ENCODE peak calls at places on chromosomes 12 and 14, in nine cellular contexts. N, Y, M, I, G, W, R, E and A are unnamed samples.

GRCh38 chr12:22625671-22626251 is 790 bp downstream of the ETNK1 start:
- DNase-seq in N (no peak), M (no peak), G (no peak), W (peak), R (peak), I (peak), Y (no peak), E (no peak), A (no peak)

GRCh38 chr12:68572650-68573049 is 38.0 kb upstream of the RAP1B start:
- DNase-seq in G (no peak), M (no peak), W (no peak), N (no peak), R (no peak), I (no peak), Y (no peak), E (no peak), A (no peak)

GRCh38 chr12:20946732-20947131 is 136.2 kb downstream of the SLCO1B3 start:
- DNase-seq in G (no peak), E (no peak), N (no peak), R (peak), M (no peak), W (no peak), I (no peak), Y (no peak), A (peak)

GRCh38 chr14:96299441-96299840 is 43.4 kb downstream of the BDKRB1 start:
- DNase-seq in R (no peak), M (no peak), Y (no peak), E (no peak), W (no peak), I (no peak), G (no peak), N (no peak), A (no peak)

GRCh38 chr12:47216150-47216677 is 136.5 kb upstream of the AMIGO2 start:
- DNase-seq in W (no peak), R (no peak), M (peak), Y (no peak), G (no peak), E (peak), I (no peak), N (no peak), A (no peak)

GRCh38 chr12:56338643-56339422 is at the start of gene IL23A:
- DNase-seq in Y (no peak), I (no peak), W (no peak), G (no peak), R (no peak), M (peak), E (no peak), N (no peak), A (peak)

GRCh38 chr12:122473543-122474323 is 27.0 kb downstream of the ZCCHC8 start:
- DNase-seq in E (no peak), M (no peak), G (no peak), R (peak), Y (no peak), N (no peak), W (peak), I (no peak), A (no peak)

GRCh38 chr12:12655061-12655460 is 40.9 kb downstream of the GPR19 start:
- DNase-seq in M (no peak), E (no peak), G (no peak), N (no peak), I (no peak), Y (no peak), R (no peak), W (no peak), A (no peak)

GRCh38 chr12:4939418-4940023 is 29.8 kb downstream of the KCNA1 start:
- DNase-seq in Y (no peak), W (no peak), E (no peak), I (no peak), R (no peak), N (no peak), G (no peak), M (no peak), A (no peak)

GRCh38 chr12:93299262-93299846 is 78.4 kb upstream of the NUDT4 start:
- DNase-seq in W (no peak), M (no peak), E (no peak), I (no peak), N (no peak), R (no peak), G (no peak), Y (no peak), A (no peak)

GRCh38 chr12:130967631-130968030 is 13.9 kb downstream of the ADGRD1 start:
- DNase-seq in I (no peak), N (no peak), E (no peak), M (no peak), R (no peak), Y (no peak), W (no peak), G (no peak), A (no peak)

GRCh38 chr14:22386924-22387775 is 201.9 kb downstream of the DAD1 start:
- DNase-seq in E (peak), N (no peak), W (peak), M (peak), Y (no peak), I (peak), R (peak), G (no peak), A (peak)

GRCh38 chr12:10497602-10498001 is 8.1 kb upstream of the EIF2S3B start:
- DNase-seq in E (no peak), Y (no peak), G (no peak), N (no peak), R (peak), M (peak), I (no peak), W (no peak), A (peak)

GRCh38 chr12:122811777-122812176 is 23.5 kb upstream of the HIP1R start:
- DNase-seq in E (no peak), M (no peak), R (no peak), N (no peak), I (no peak), Y (no peak), W (no peak), G (no peak), A (no peak)

GRCh38 chr12:95974358-95974757 is 21.8 kb downstream of the HAL start:
- DNase-seq in G (no peak), N (no peak), M (no peak), E (no peak), Y (no peak), R (no peak), I (no peak), W (no peak), A (no peak)

GRCh38 chr12:101781834-101782543 is 42.7 kb upstream of the SYCP3 start:
- DNase-seq in R (peak), G (no peak), Y (no peak), M (no peak), E (no peak), N (peak), W (no peak), I (no peak), A (no peak)

GRCh38 chr12:132445884-132446471 is 44.0 kb upstream of the FBRSL1 start:
- DNase-seq in R (peak), M (peak), G (peak), I (peak), Y (peak), W (peak), E (peak), N (no peak), A (no peak)

GRCh38 chr14:43795600-43796228 is 711.4 kb downstream of the FSCB start:
- DNase-seq in G (no peak), E (no peak), N (no peak), I (no peak), M (no peak), Y (no peak), R (peak), W (no peak), A (no peak)

GRCh38 chr12:19021646-19022045 is 107.9 kb upstream of the PLEKHA5 start:
- DNase-seq in W (no peak), N (no peak), M (no peak), E (no peak), Y (no peak), G (no peak), R (no peak), I (no peak), A (no peak)

GRCh38 chr12:124420972-124421674 is 126.2 kb downstream of the RFLNA start:
- DNase-seq in I (no peak), R (no peak), Y (no peak), E (no peak), G (no peak), M (no peak), N (no peak), W (no peak), A (no peak)

GRCh38 chr12:76083761-76084276 is 666 bp downstream of the NAP1L1 start:
- DNase-seq in Y (peak), N (no peak), R (peak), W (peak), I (peak), E (peak), M (peak), G (no peak), A (peak)

GRCh38 chr12:57726151-57726883 is 12.2 kb downstream of the AGAP2 start:
- DNase-seq in G (peak), M (peak), Y (peak), E (peak), R (peak), N (peak), W (peak), I (peak), A (peak)

GRCh38 chr14:49679271-49679670 is 8.7 kb downstream of the POLE2 start:
- DNase-seq in R (peak), W (no peak), I (no peak), E (no peak), M (no peak), N (no peak), G (no peak), Y (no peak), A (no peak)

GRCh38 chr14:49673586-49673985 is 14.4 kb downstream of the POLE2 start:
- DNase-seq in G (no peak), M (no peak), Y (no peak), N (no peak), R (no peak), E (no peak), W (no peak), I (no peak), A (no peak)

GRCh38 chr14:49677643-49678042 is 10.4 kb downstream of the POLE2 start:
- DNase-seq in I (no peak), R (no peak), W (no peak), N (no peak), Y (no peak), M (no peak), G (no peak), E (no peak), A (no peak)
- TF ChIP-seq CTCF in I (no peak), R (peak), W (no peak), N (peak), Y (no peak), M (no peak), G (peak), E (no peak), A (peak)

GRCh38 chr14:20435454-20436362 is at the start of gene KLHL33:
- DNase-seq in N (no peak), R (no peak), Y (no peak), G (no peak), E (no peak), M (no peak), W (no peak), I (no peak), A (no peak)
- H3K4me3 ChIP-seq in N (no peak), R (peak), Y (peak), G (no peak), E (no peak), M (peak), W (no peak), I (peak), A (peak)

GRCh38 chr14:94181835-94182234 is 7.7 kb downstream of the PPP4R4 start:
- DNase-seq in W (no peak), N (no peak), G (no peak), Y (no peak), M (no peak), R (no peak), I (no peak), E (no peak), A (no peak)

GRCh38 chr14:94176808-94177207 is 2.7 kb downstream of the PPP4R4 start:
- DNase-seq in W (no peak), G (no peak), E (no peak), N (no peak), R (no peak), I (no peak), M (no peak), Y (no peak), A (no peak)

GRCh38 chr14:94179244-94179643 is 5.1 kb downstream of the PPP4R4 start:
- DNase-seq in I (no peak), E (no peak), R (no peak), Y (no peak), G (no peak), M (no peak), N (no peak), W (no peak), A (no peak)

GRCh38 chr14:94177806-94178205 is 3.7 kb downstream of the PPP4R4 start:
- DNase-seq in R (no peak), I (no peak), W (no peak), G (no peak), M (no peak), E (no peak), Y (no peak), N (no peak), A (no peak)

DNA sequence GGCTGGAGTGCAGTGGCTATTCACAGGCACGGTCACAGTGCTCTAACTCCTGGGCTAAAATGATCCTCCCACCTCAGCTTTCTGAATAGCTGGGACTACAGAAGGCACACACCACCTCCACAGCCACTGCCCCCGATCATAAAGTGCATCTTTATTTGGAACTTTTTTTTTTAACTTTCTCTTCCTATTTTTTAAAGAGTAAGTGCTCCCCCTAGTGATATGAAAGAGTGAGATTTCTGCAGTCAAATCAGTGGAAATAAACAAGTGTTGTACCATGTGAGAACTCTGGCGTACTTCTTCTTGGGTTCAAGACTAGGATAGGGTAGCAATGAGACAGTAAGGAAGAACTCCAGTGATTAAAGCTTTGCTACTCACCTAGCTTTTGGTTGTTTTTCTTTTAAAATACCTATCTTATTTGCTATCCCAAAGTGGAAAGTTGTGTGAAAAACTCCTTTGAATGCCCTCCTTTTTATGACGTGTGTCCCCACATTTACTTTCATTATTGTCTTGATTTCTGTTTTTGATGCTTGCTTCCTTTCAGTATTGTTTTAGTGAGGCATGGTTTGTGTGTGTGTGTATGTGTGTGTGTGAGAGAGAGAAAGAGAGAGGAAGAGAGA is 6.6 kb downstream of the PPP4R4 start:
- DNase-seq in M (no peak), N (no peak), W (no peak), I (no peak), Y (no peak), E (no peak), R (peak), G (no peak), A (peak)
- TF ChIP-seq CTCF in M (peak), N (peak), W (no peak), I (peak), Y (peak), E (peak), R (peak), G (peak), A (peak)

GRCh38 chr12:80713419-80713818 is 3.3 kb upstream of the MYF5 start:
- DNase-seq in M (no peak), W (no peak), N (no peak), I (no peak), Y (no peak), E (no peak), R (no peak), G (no peak), A (no peak)
- H3K4me3 ChIP-seq in M (no peak), W (no peak), N (no peak), I (peak), Y (no peak), E (no peak), R (no peak), G (no peak), A (no peak)

DNA sequence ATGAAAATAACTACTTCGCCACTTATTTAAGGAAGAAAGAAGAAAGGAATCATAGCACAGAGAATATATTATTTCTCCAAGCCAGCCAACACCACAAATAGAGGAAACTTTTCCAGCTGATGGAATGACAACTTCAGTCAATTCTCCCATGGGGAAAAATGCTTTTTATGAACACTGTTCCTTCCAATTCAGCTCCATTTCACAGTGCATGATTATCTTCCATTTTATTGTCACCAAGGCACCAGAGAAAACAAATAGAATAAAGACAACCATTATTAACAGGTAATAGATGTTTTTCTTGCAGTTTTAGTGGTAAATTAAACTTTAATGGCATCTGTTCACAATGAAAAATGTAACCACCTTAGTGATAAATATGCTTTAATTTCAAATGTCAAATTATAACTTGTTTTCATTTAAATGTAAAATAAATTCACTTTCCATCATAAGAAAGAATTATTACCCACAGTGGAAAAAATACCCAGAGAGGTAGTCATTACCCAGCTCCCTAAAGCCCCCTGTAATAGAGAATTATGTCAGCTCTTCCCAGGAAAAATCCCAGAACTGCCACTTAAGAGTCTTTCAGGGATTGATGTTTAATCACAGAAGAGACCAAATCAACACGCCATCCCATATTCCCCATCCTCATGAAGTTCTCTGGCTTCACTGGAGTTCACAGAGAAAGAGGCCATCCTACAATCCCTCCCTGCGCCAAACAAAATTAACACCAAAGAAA is 828.3 kb upstream of the TMEM132C start:
- DNase-seq in N (no peak), G (no peak), Y (no peak), E (no peak), W (no peak), R (no peak), M (no peak), I (no peak), A (no peak)
- TF ChIP-seq CTCF in N (no peak), G (no peak), Y (no peak), E (no peak), W (no peak), R (no peak), M (no peak), I (no peak), A (no peak)

GRCh38 chr12:110073049-110073831 is 24.9 kb upstream of the C12orf76 start:
- DNase-seq in Y (peak), E (peak), R (peak), I (peak), W (peak), N (no peak), G (no peak), M (peak), A (no peak)
- H3K4me3 ChIP-seq in Y (peak), E (peak), R (peak), I (peak), W (peak), N (peak), G (peak), M (peak), A (peak)